ENCODE peak calls at places on chromosomes 11 and 22, in five cellular contexts. I is CD4-positive, alpha-beta memory T cell; N is aorta; J is esophagus squamous epithelium; B is mammary epithelial cell. P is an unnamed sample.

GRCh38 chr22:45202333-45203149 is 38.2 kb downstream of the KIAA0930 start:
- DNase-seq in B (peak; percentile 56), I (no peak), N (peak; percentile 77), J (no peak), P (no peak)

GRCh38 chr22:33328789-33329296 is 270.7 kb upstream of the SYN3 start:
- DNase-seq in J (no peak), B (peak; percentile 87), N (no peak), I (no peak), P (no peak)

GRCh38 chr11:19838994-19839768 is 126.5 kb downstream of the NAV2 start:
- DNase-seq in B (no peak), N (no peak), I (no peak), J (no peak), P (no peak)

GRCh38 chr22:42800731-42801536 is 56.1 kb downstream of the ARFGAP3 start:
- DNase-seq in J (no peak), N (no peak), B (no peak), I (no peak), P (no peak)

GRCh38 chr11:8905528-8906165 is 5.3 kb upstream of the AKIP1 start:
- DNase-seq in I (no peak), N (no peak), J (no peak), B (peak; percentile 86), P (no peak)

GRCh38 chr11:95790933-95791247 is 592 bp downstream of the CEP57 start:
- DNase-seq in J (peak; percentile 23), B (peak; percentile 74), N (peak; percentile 83), I (no peak), P (peak; percentile 49)

GRCh38 chr22:40101417-40102101 is 76.2 kb upstream of the TNRC6B start:
- DNase-seq in B (no peak), I (no peak), J (no peak), N (no peak), P (no peak)

GRCh38 chr11:120739780-120740179 is 228.2 kb downstream of the GRIK4 start:
- DNase-seq in J (no peak), N (no peak), I (no peak), B (no peak), P (no peak)

GRCh38 chr11:72119188-72119587 is 6.7 kb upstream of the ANAPC15 start:
- DNase-seq in I (no peak), J (no peak), N (no peak), B (no peak), P (no peak)

GRCh38 chr11:126411971-126412381 is 56.5 kb downstream of the ST3GAL4 start:
- DNase-seq in N (peak; percentile 61), B (no peak), J (no peak), I (no peak), P (no peak)

GRCh38 chr11:10005955-10006525 is 288.0 kb downstream of the SBF2 start:
- DNase-seq in B (no peak), J (no peak), I (no peak), N (no peak), P (no peak)

GRCh38 chr11:76051937-76052336 is 154.4 kb downstream of the WNT11 start:
- DNase-seq in B (no peak), N (no peak), J (no peak), I (no peak), P (no peak)

GRCh38 chr11:38543311-38543710 is 1945.3 kb upstream of the RAG2 start:
- DNase-seq in J (no peak), I (no peak), N (no peak), B (peak; percentile 27), P (no peak)

GRCh38 chr22:49094151-49094550 is 733.5 kb downstream of the BRD1 start:
- DNase-seq in I (no peak), B (no peak), N (no peak), J (no peak), P (no peak)

GRCh38 chr11:17735823-17736772 is 1.5 kb downstream of the KCNC1 start:
- DNase-seq in I (no peak), N (peak; percentile 71), B (no peak), J (no peak), P (no peak)

GRCh38 chr11:69479591-69480271 is 1.7 kb upstream of the LINC01488 start:
- DNase-seq in N (peak; percentile 78), J (no peak), I (no peak), B (no peak), P (no peak)

GRCh38 chr11:72026029-72026428 is 27.3 kb downstream of the IL18BP start:
- DNase-seq in N (no peak), J (no peak), I (no peak), B (no peak), P (no peak)

GRCh38 chr22:37207981-37208380 is 4.3 kb downstream of the SSTR3 start:
- DNase-seq in N (peak; percentile 49), B (no peak), J (no peak), I (no peak), P (no peak)

GRCh38 chr11:38169286-38169685 is 1571.2 kb upstream of the RAG2 start:
- DNase-seq in I (no peak), N (no peak), J (no peak), B (peak; percentile 75), P (no peak)

GRCh38 chr11:67118059-67118766 is 850 bp upstream of the KDM2A start:
- DNase-seq in B (no peak), I (peak; percentile 59), N (peak; percentile 84), J (no peak), P (peak; percentile 63)

GRCh38 chr11:117774553-117774952 is 22.5 kb downstream of the DSCAML1 start:
- DNase-seq in J (no peak), B (no peak), I (no peak), N (no peak), P (no peak)
- H3K4me3 ChIP-seq in J (no peak overlapping the region), B (no peak overlapping the region), I (no peak overlapping the region), N (no peak overlapping the region), P (no peak overlapping the region)

GRCh38 chr11:117794772-117795629 is 2.0 kb downstream of the DSCAML1 start:
- DNase-seq in I (no peak), B (no peak), N (no peak), J (no peak), P (no peak)
- H3K4me3 ChIP-seq in I (no peak overlapping the region), B (no peak overlapping the region), N (no peak overlapping the region), J (no peak overlapping the region), P (no peak overlapping the region)

GRCh38 chr11:43581370-43582023 is 99.0 kb upstream of the HSD17B12 start:
- DNase-seq in B (no peak), J (no peak), N (no peak), I (no peak), P (no peak)
- H3K4me3 ChIP-seq in B (peak overlapping the region; percentile 21), J (peak overlapping the region; percentile 12), N (no peak overlapping the region), I (no peak overlapping the region), P (no peak overlapping the region)

GRCh38 chr22:18045794-18046193 is 21.4 kb upstream of the MICAL3 start:
- DNase-seq in N (no peak), J (no peak), I (no peak), B (no peak), P (no peak)

GRCh38 chr22:18048441-18048898 is 24.1 kb upstream of the MICAL3 start:
- DNase-seq in I (no peak), J (no peak), B (no peak), N (no peak), P (no peak)

GRCh38 chr22:18050065-18050464 is 25.7 kb upstream of the MICAL3 start:
- DNase-seq in J (no peak), N (no peak), B (no peak), I (no peak), P (no peak)

GRCh38 chr22:18044548-18045271 is 20.3 kb upstream of the MICAL3 start:
- DNase-seq in B (no peak), N (no peak), J (no peak), I (no peak), P (no peak)

DNA sequence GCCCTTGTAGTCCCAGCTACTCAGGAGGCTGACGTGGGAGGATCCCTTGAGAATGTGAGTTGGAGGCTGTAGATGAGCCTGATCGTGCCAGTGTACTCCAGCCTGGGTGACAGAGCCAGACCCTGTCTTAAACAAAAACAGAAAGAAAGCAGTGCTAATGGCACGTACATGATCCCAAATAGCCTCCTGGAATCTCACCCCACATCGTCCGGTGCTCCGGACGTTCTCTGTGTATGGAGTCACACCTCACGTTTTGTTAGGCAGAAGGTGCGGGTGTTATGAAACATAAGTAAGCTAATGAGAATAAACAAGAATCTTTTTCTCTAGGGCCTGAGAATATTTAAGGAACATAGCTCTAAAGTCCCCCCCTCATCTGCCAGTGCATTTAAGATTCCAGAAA is 23.7 kb upstream of the MICAL3 start:
- DNase-seq in I (no peak), J (no peak), B (no peak), N (no peak), P (no peak)
- H3K4me3 ChIP-seq in I (no peak overlapping the region), J (no peak overlapping the region), B (no peak overlapping the region), N (no peak overlapping the region), P (no peak overlapping the region)

DNA sequence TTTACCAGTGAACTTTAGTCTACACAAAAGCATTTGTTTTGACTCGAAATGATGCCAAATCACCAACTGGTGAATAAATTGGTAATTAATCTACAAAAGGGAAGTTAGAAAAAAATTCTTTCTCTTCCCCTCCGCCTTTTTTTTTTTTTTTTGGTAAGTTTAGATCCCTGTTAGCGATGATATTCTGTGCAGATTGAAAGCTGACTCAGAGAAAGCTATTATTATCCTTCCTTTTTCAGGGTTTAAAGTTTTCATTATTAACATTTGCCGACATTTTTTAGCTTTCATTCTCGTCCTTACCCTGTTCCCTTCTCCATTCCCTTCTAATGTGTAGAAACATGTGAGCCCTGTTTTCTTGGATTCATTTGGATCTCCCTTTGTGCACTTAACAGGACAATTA is 16.8 kb upstream of the NUP160 start:
- DNase-seq in B (no peak), I (no peak), J (no peak), N (no peak), P (no peak)
- H3K4me3 ChIP-seq in B (no peak overlapping the region), I (no peak overlapping the region), J (no peak overlapping the region), N (no peak overlapping the region), P (no peak overlapping the region)

DNA sequence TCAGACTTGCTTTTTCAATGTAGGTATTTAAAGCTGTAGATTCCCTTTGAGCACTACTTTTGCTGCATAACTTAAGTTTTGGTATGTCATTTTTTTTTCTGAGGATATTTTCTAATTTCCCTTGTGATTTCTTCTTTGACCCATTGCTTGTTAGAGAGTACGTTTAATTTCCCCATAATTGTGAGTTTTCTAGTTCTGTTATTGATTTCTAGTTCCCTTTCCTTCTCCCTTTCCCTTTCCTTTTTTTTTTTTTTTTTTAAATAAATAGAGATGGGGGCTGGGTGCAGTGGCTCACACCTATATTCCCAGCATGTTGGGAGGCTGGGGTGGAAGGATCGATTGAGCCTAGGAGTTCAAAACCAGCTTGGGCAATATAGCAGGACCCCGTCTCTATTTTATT is 30.8 kb downstream of the UBE2L3 start:
- DNase-seq in I (no peak), N (no peak), J (no peak), B (no peak), P (no peak)
- H3K4me3 ChIP-seq in I (no peak overlapping the region), N (no peak overlapping the region), J (no peak overlapping the region), B (no peak overlapping the region), P (no peak overlapping the region)